ENCODE peak calls at places on chromosomes 11 and 22, in seven cellular contexts. One of them, this sample, is unnamed.

GRCh38 chr22:46069518-46070214 is 80.7 kb upstream of the PPARA start:
- DNase-seq in NCI-H2081: peak; percentile 92
- DNase-seq in GM23248: peak; percentile 92
- DNase-seq in GM04504: peak; percentile 87
- DNase-seq in HT1080: peak; percentile 96
- DNase-seq in Daoy: peak; percentile 92
- DNase-seq in HFFc6: peak; percentile 85
- DNase-seq in this sample: peak; percentile 55

GRCh38 chr11:10584071-10584501 is 15.6 kb upstream of the LYVE1 start:
- DNase-seq in GM23248: no peak
- DNase-seq in Daoy: no peak
- DNase-seq in NCI-H2081: no peak
- DNase-seq in HFFc6: no peak
- DNase-seq in GM04504: no peak
- DNase-seq in HT1080: no peak
- DNase-seq in this sample: no peak

GRCh38 chr11:125957623-125958330 is 11.9 kb downstream of the VSIG10L2 start:
- DNase-seq in HFFc6: no peak
- DNase-seq in GM23248: no peak
- DNase-seq in GM04504: no peak
- DNase-seq in NCI-H2081: no peak
- DNase-seq in HT1080: no peak
- DNase-seq in Daoy: no peak
- DNase-seq in this sample: no peak

GRCh38 chr22:49709464-49709863 is 118.2 kb downstream of the BRD1 start:
- DNase-seq in HT1080: no peak
- DNase-seq in NCI-H2081: no peak
- DNase-seq in HFFc6: no peak
- DNase-seq in GM04504: no peak
- DNase-seq in GM23248: no peak
- DNase-seq in Daoy: no peak
- DNase-seq in this sample: no peak

GRCh38 chr11:122778148-122778547 is 60.2 kb upstream of the CRTAM start:
- DNase-seq in HFFc6: peak; percentile 11
- DNase-seq in GM23248: peak; percentile 70
- DNase-seq in GM04504: no peak
- DNase-seq in Daoy: peak; percentile 23
- DNase-seq in NCI-H2081: no peak
- DNase-seq in HT1080: peak; percentile 90
- DNase-seq in this sample: no peak

GRCh38 chr11:11774928-11775327 is 66.8 kb upstream of the USP47 start:
- DNase-seq in GM04504: no peak
- DNase-seq in Daoy: no peak
- DNase-seq in GM23248: no peak
- DNase-seq in HT1080: no peak
- DNase-seq in NCI-H2081: no peak
- DNase-seq in HFFc6: no peak
- DNase-seq in this sample: no peak

GRCh38 chr11:122440783-122441701 is 214.5 kb upstream of the UBASH3B start:
- DNase-seq in HT1080: no peak
- DNase-seq in HFFc6: no peak
- DNase-seq in GM04504: no peak
- DNase-seq in NCI-H2081: peak; percentile 63
- DNase-seq in GM23248: peak; percentile 67
- DNase-seq in Daoy: peak; percentile 30
- DNase-seq in this sample: no peak

GRCh38 chr22:43110927-43111623 is 525 bp downstream of the BIK start:
- DNase-seq in Daoy: peak; percentile 46
- DNase-seq in HFFc6: no peak
- DNase-seq in HT1080: no peak
- DNase-seq in GM04504: no peak
- DNase-seq in NCI-H2081: no peak
- DNase-seq in GM23248: peak; percentile 11
- DNase-seq in this sample: no peak

GRCh38 chr11:100671471-100671870 is 15.6 kb upstream of the ARHGAP42 start:
- DNase-seq in HFFc6: no peak
- DNase-seq in NCI-H2081: no peak
- DNase-seq in HT1080: no peak
- DNase-seq in GM23248: no peak
- DNase-seq in Daoy: no peak
- DNase-seq in GM04504: no peak
- DNase-seq in this sample: no peak

GRCh38 chr22:22068025-22068424 is 85.4 kb upstream of the TOP3B start:
- DNase-seq in HFFc6: no peak
- DNase-seq in GM23248: no peak
- DNase-seq in HT1080: no peak
- DNase-seq in GM04504: no peak
- DNase-seq in Daoy: no peak
- DNase-seq in NCI-H2081: no peak
- DNase-seq in this sample: no peak

GRCh38 chr11:103525069-103525468 is 415.8 kb downstream of the DYNC2H1 start:
- DNase-seq in GM23248: peak; percentile 37
- DNase-seq in GM04504: peak; percentile 23
- DNase-seq in NCI-H2081: no peak
- DNase-seq in HFFc6: peak; percentile 35
- DNase-seq in Daoy: no peak
- DNase-seq in HT1080: peak; percentile 87
- DNase-seq in this sample: no peak

GRCh38 chr22:46075764-46076531 is 74.4 kb upstream of the PPARA start:
- DNase-seq in HT1080: peak; percentile 54
- DNase-seq in HFFc6: no peak
- DNase-seq in NCI-H2081: no peak
- DNase-seq in GM04504: no peak
- DNase-seq in Daoy: no peak
- DNase-seq in GM23248: no peak
- DNase-seq in this sample: no peak

GRCh38 chr22:46491936-46492335 is 45.5 kb downstream of the CELSR1 start:
- DNase-seq in GM04504: no peak
- DNase-seq in HFFc6: peak; percentile 28
- DNase-seq in NCI-H2081: no peak
- DNase-seq in HT1080: no peak
- DNase-seq in GM23248: peak; percentile 62
- DNase-seq in Daoy: no peak
- DNase-seq in this sample: no peak

GRCh38 chr11:45927684-45928413 is 5.4 kb downstream of the LARGE2 start:
- DNase-seq in NCI-H2081: no peak
- DNase-seq in Daoy: no peak
- DNase-seq in GM23248: no peak
- DNase-seq in HT1080: no peak
- DNase-seq in HFFc6: no peak
- DNase-seq in GM04504: no peak
- DNase-seq in this sample: no peak

GRCh38 chr11:73342633-73343032 is 33.6 kb upstream of the RELT start:
- DNase-seq in NCI-H2081: peak; percentile 47
- DNase-seq in HFFc6: no peak
- DNase-seq in HT1080: no peak
- DNase-seq in GM23248: peak; percentile 44
- DNase-seq in GM04504: no peak
- DNase-seq in Daoy: no peak
- DNase-seq in this sample: no peak

GRCh38 chr11:102829671-102830070 is 13.7 kb downstream of the MMP3 start:
- DNase-seq in HFFc6: no peak
- DNase-seq in NCI-H2081: peak; percentile 57
- DNase-seq in GM23248: no peak
- DNase-seq in HT1080: no peak
- DNase-seq in Daoy: no peak
- DNase-seq in GM04504: no peak
- DNase-seq in this sample: no peak

GRCh38 chr11:125214466-125215204 is 50.1 kb downstream of the PKNOX2 start:
- DNase-seq in NCI-H2081: no peak
- DNase-seq in Daoy: no peak
- DNase-seq in HT1080: no peak
- DNase-seq in HFFc6: no peak
- DNase-seq in GM23248: no peak
- DNase-seq in GM04504: no peak
- DNase-seq in this sample: no peak

GRCh38 chr11:43790444-43790794 is 90.2 kb upstream of the ALKBH3 start:
- DNase-seq in GM04504: no peak
- DNase-seq in GM23248: peak; percentile 78
- DNase-seq in HT1080: no peak
- DNase-seq in HFFc6: peak; percentile 53
- DNase-seq in Daoy: no peak
- DNase-seq in NCI-H2081: no peak
- DNase-seq in this sample: no peak

GRCh38 chr11:57429946-57430345 is 3.0 kb upstream of the SLC43A3 start:
- DNase-seq in NCI-H2081: peak; percentile 5
- DNase-seq in GM04504: no peak
- DNase-seq in HFFc6: no peak
- DNase-seq in GM23248: no peak
- DNase-seq in Daoy: no peak
- DNase-seq in HT1080: no peak
- DNase-seq in this sample: no peak

GRCh38 chr11:109432105-109432504 is 10.1 kb downstream of the C11orf87 start:
- DNase-seq in GM23248: peak; percentile 64
- DNase-seq in HFFc6: peak; percentile 37
- DNase-seq in NCI-H2081: no peak
- DNase-seq in GM04504: no peak
- DNase-seq in HT1080: no peak
- DNase-seq in Daoy: no peak
- DNase-seq in this sample: no peak

GRCh38 chr11:43920598-43921419 is 21.6 kb upstream of the C11orf96 start:
- DNase-seq in Daoy: peak; percentile 94
- DNase-seq in GM04504: peak; percentile 99
- DNase-seq in HT1080: peak; percentile 99
- DNase-seq in NCI-H2081: no peak
- DNase-seq in HFFc6: peak; percentile 99
- DNase-seq in GM23248: peak; percentile 100
- DNase-seq in this sample: peak; percentile 97

GRCh38 chr22:24894220-24894975 is 52.1 kb downstream of the LHFPL7 start:
- DNase-seq in Daoy: peak; percentile 95
- DNase-seq in GM23248: peak; percentile 96
- DNase-seq in HT1080: peak; percentile 94
- DNase-seq in HFFc6: peak; percentile 92
- DNase-seq in NCI-H2081: peak; percentile 79
- DNase-seq in GM04504: peak; percentile 70
- DNase-seq in this sample: peak; percentile 82

GRCh38 chr11:86068138-86068861 is 584 bp downstream of the PICALM start:
- DNase-seq in HT1080: peak; percentile 42
- DNase-seq in HFFc6: no peak
- DNase-seq in Daoy: peak; percentile 52
- DNase-seq in GM04504: no peak
- DNase-seq in GM23248: peak; percentile 60
- DNase-seq in NCI-H2081: no peak
- DNase-seq in this sample: no peak

GRCh38 chr11:78838417-78838816 is 263.8 kb upstream of the NARS2 start:
- DNase-seq in GM23248: no peak
- DNase-seq in NCI-H2081: no peak
- DNase-seq in GM04504: no peak
- DNase-seq in Daoy: no peak
- DNase-seq in HFFc6: no peak
- DNase-seq in HT1080: no peak
- DNase-seq in this sample: no peak

GRCh38 chr22:37022483-37023337 is 3.2 kb downstream of the MPST start:
- DNase-seq in GM23248: no peak
- DNase-seq in NCI-H2081: no peak
- DNase-seq in Daoy: no peak
- DNase-seq in HT1080: no peak
- DNase-seq in HFFc6: no peak
- DNase-seq in GM04504: no peak
- DNase-seq in this sample: no peak

GRCh38 chr11:10305262-10305963 is 540 bp downstream of the ADM start:
- DNase-seq in HFFc6: no peak
- DNase-seq in HT1080: no peak
- DNase-seq in GM23248: peak; percentile 84
- DNase-seq in NCI-H2081: peak; percentile 60
- DNase-seq in GM04504: no peak
- DNase-seq in Daoy: peak; percentile 53
- DNase-seq in this sample: no peak

GRCh38 chr22:32177221-32177765 is 18.2 kb upstream of the C22orf42 start:
- DNase-seq in HFFc6: no peak
- DNase-seq in HT1080: no peak
- DNase-seq in GM23248: no peak
- DNase-seq in Daoy: no peak
- DNase-seq in NCI-H2081: no peak
- DNase-seq in GM04504: no peak
- DNase-seq in this sample: no peak

GRCh38 chr11:121257289-121257688 is 35.3 kb upstream of the SC5D start:
- DNase-seq in Daoy: no peak
- DNase-seq in HFFc6: no peak
- DNase-seq in GM04504: no peak
- DNase-seq in NCI-H2081: no peak
- DNase-seq in HT1080: no peak
- DNase-seq in GM23248: no peak
- DNase-seq in this sample: no peak

GRCh38 chr22:48423481-48423901 is 1404.2 kb downstream of the BRD1 start:
- DNase-seq in HFFc6: peak; percentile 4
- DNase-seq in NCI-H2081: no peak
- DNase-seq in GM23248: peak; percentile 68
- DNase-seq in Daoy: no peak
- DNase-seq in HT1080: no peak
- DNase-seq in GM04504: no peak
- DNase-seq in this sample: no peak

GRCh38 chr22:38768036-38768435 is 12.2 kb upstream of the SUN2 start:
- DNase-seq in GM23248: no peak
- DNase-seq in GM04504: no peak
- DNase-seq in HT1080: no peak
- DNase-seq in Daoy: no peak
- DNase-seq in HFFc6: no peak
- DNase-seq in NCI-H2081: no peak
- DNase-seq in this sample: no peak

GRCh38 chr11:61890536-61891330 is 612 bp downstream of the FADS3 start:
- DNase-seq in Daoy: peak; percentile 88
- DNase-seq in NCI-H2081: peak; percentile 30
- DNase-seq in HT1080: peak; percentile 79
- DNase-seq in GM04504: peak; percentile 54
- DNase-seq in GM23248: peak; percentile 95
- DNase-seq in HFFc6: peak; percentile 80
- DNase-seq in this sample: peak; percentile 44

GRCh38 chr11:13140028-13140870 is 131.1 kb downstream of the RASSF10 start:
- DNase-seq in NCI-H2081: no peak
- DNase-seq in HT1080: peak; percentile 93
- DNase-seq in Daoy: peak; percentile 88
- DNase-seq in GM23248: peak; percentile 60
- DNase-seq in GM04504: no peak
- DNase-seq in HFFc6: no peak
- DNase-seq in this sample: no peak

GRCh38 chr11:93747122-93747521 is 5.7 kb downstream of the C11orf54 start:
- DNase-seq in GM23248: no peak
- DNase-seq in HFFc6: no peak
- DNase-seq in GM04504: no peak
- DNase-seq in Daoy: no peak
- DNase-seq in HT1080: no peak
- DNase-seq in NCI-H2081: no peak
- DNase-seq in this sample: no peak

GRCh38 chr11:107496011-107496410 is 38.4 kb upstream of the CWF19L2 start:
- DNase-seq in GM23248: peak; percentile 87
- DNase-seq in NCI-H2081: no peak
- DNase-seq in HT1080: peak; percentile 9
- DNase-seq in HFFc6: peak; percentile 46
- DNase-seq in Daoy: no peak
- DNase-seq in GM04504: peak; percentile 56
- DNase-seq in this sample: peak; percentile 87